ENCODE peak calls at places on chromosomes 6 and 20, in ten cellular contexts. O, W, Q, K, S, J, F, G, Y and M are unnamed samples.

GRCh38 chr6:52929321-52930164 is 20.0 kb upstream of the GSTA3 start:
- DNase-seq in Q (no peak), Y (peak), F (no peak), J (no peak), O (peak), K (peak), W (no peak), G (peak), S (peak), M (peak)

GRCh38 chr20:56200456-56200855 is 48.1 kb upstream of the MC3R start:
- DNase-seq in J (no peak), G (no peak), F (peak), W (no peak), Q (no peak), O (no peak), Y (no peak), S (no peak), K (no peak), M (peak)

GRCh38 chr6:89970609-89971337 is 76.5 kb downstream of the GJA10 start:
- DNase-seq in W (no peak), J (no peak), O (no peak), G (peak), K (no peak), F (peak), Q (peak), S (peak), Y (no peak), M (peak)

GRCh38 chr6:38110407-38111025 is 291.0 kb downstream of the ZFAND3 start:
- DNase-seq in S (no peak), Q (peak), K (no peak), Y (no peak), F (peak), O (no peak), W (no peak), G (no peak), J (no peak), M (no peak)

GRCh38 chr20:64110411-64111068 is 3.2 kb upstream of the NPBWR2 start:
- DNase-seq in W (peak), S (no peak), K (no peak), J (no peak), O (no peak), F (no peak), G (no peak), Y (peak), Q (no peak), M (no peak)

GRCh38 chr20:12067686-12068085 is 150.0 kb downstream of the BTBD3 start:
- DNase-seq in W (no peak), O (no peak), F (no peak), S (no peak), J (no peak), G (no peak), Q (no peak), K (no peak), Y (no peak), M (no peak)

GRCh38 chr6:31356946-31357466 is at the start of gene HLA-B:
- DNase-seq in W (no peak), F (peak), J (peak), G (peak), S (peak), Q (peak), K (peak), O (peak), Y (peak), M (peak)

GRCh38 chr6:14228571-14228970 is 111.0 kb downstream of the CD83 start:
- DNase-seq in O (peak), S (no peak), Y (no peak), G (peak), J (no peak), W (no peak), K (peak), F (no peak), Q (no peak), M (peak)

GRCh38 chr20:6959900-6960312 is 192.4 kb downstream of the BMP2 start:
- DNase-seq in O (no peak), Y (no peak), W (no peak), Q (no peak), G (peak), J (no peak), F (no peak), S (no peak), K (no peak), M (no peak)

GRCh38 chr20:45039470-45039811 is 61.5 kb downstream of the KCNS1 start:
- DNase-seq in O (no peak), J (no peak), Y (no peak), K (no peak), Q (no peak), G (no peak), W (no peak), F (no peak), S (no peak), M (no peak)

GRCh38 chr6:157281570-157281969 is 41.7 kb downstream of the TMEM242 start:
- DNase-seq in F (peak), G (peak), S (peak), K (no peak), Q (peak), Y (no peak), J (no peak), O (no peak), W (no peak), M (peak)

GRCh38 chr6:165646484-165646883 is 16.6 kb downstream of the PDE10A start:
- DNase-seq in O (no peak), S (no peak), J (no peak), W (no peak), K (no peak), F (no peak), G (no peak), Q (no peak), Y (no peak), M (no peak)

GRCh38 chr6:52284131-52284459 is 447 bp downstream of the MCM3 start:
- DNase-seq in Q (peak), J (no peak), Y (peak), G (peak), W (no peak), K (no peak), F (no peak), O (no peak), S (peak), M (peak)

GRCh38 chr6:28969129-28969528 is 36.0 kb downstream of the ZNF311 start:
- DNase-seq in F (no peak), Y (no peak), O (no peak), Q (no peak), J (no peak), G (no peak), W (no peak), K (no peak), S (no peak), M (peak)

GRCh38 chr6:36800223-36801095 is 38.8 kb downstream of the CPNE5 start:
- DNase-seq in Q (no peak), G (no peak), S (no peak), W (no peak), K (no peak), F (no peak), Y (no peak), O (no peak), J (no peak), M (peak)

GRCh38 chr6:85479221-85479620 is 29.3 kb downstream of the NT5E start:
- DNase-seq in J (no peak), S (no peak), Y (no peak), W (no peak), F (no peak), G (no peak), Q (no peak), O (no peak), K (no peak), M (no peak)

GRCh38 chr20:43904195-43904594 is 10.5 kb upstream of the TOX2 start:
- DNase-seq in K (no peak), O (no peak), Y (no peak), J (no peak), F (no peak), W (no peak), G (peak), S (no peak), Q (no peak), M (no peak)

GRCh38 chr6:26045939-26046368 is 41.3 kb upstream of the HFE start:
- DNase-seq in Y (no peak), S (no peak), W (no peak), Q (no peak), J (no peak), K (no peak), F (no peak), O (no peak), G (peak), M (no peak)

GRCh38 chr20:4949833-4950178 is 51.5 kb downstream of the SLC23A2 start:
- DNase-seq in G (peak), Y (no peak), F (peak), S (no peak), K (no peak), W (no peak), Q (no peak), O (no peak), J (no peak), M (peak)

GRCh38 chr20:29741894-29742698 is 1515.4 kb upstream of the DEFB115 start:
- DNase-seq in J (no peak), W (no peak), Y (no peak), Q (no peak), S (no peak), K (no peak), G (no peak), F (peak), O (no peak), M (no peak)

GRCh38 chr20:23687986-23688385 is 852 bp downstream of the CST4 start:
- DNase-seq in W (no peak), J (no peak), K (no peak), Q (no peak), O (no peak), S (no peak), Y (no peak), F (no peak), G (no peak), M (no peak)

GRCh38 chr20:35235881-35236280 is 9.4 kb downstream of the MMP24 start:
- DNase-seq in F (no peak), G (no peak), W (no peak), Y (peak), K (no peak), S (no peak), J (no peak), O (no peak), Q (peak), M (no peak)

GRCh38 chr6:145562771-145563615 is 172.3 kb downstream of the EPM2A start:
- DNase-seq in S (no peak), O (peak), J (no peak), K (no peak), W (no peak), G (peak), Q (no peak), F (no peak), Y (peak), M (no peak)

GRCh38 chr6:36908758-36909157 is 23.0 kb downstream of the C6orf89 start:
- DNase-seq in Q (no peak), F (no peak), S (no peak), O (no peak), J (no peak), K (no peak), Y (no peak), W (no peak), G (peak), M (no peak)